ENCODE peak calls at places on chromosomes 12 and 14, in seven cellular contexts. One of them, this sample, is unnamed.

GRCh38 chr12:31017535-31017934 is 56.1 kb upstream of the DDX11 start:
- DNase-seq in ovary: no peak
- DNase-seq in HCT116: no peak
- DNase-seq in RWPE1: no peak
- DNase-seq in neuronal stem cell: no peak
- DNase-seq in left ventricle myocardium inferior: no peak
- DNase-seq in fibroblast of lung: no peak
- DNase-seq in this sample: no peak

GRCh38 chr14:85124896-85125295 is 405.0 kb upstream of the FLRT2 start:
- DNase-seq in neuronal stem cell: no peak
- DNase-seq in fibroblast of lung: no peak
- DNase-seq in ovary: no peak
- DNase-seq in RWPE1: no peak
- DNase-seq in left ventricle myocardium inferior: no peak
- DNase-seq in HCT116: no peak
- DNase-seq in this sample: no peak

GRCh38 chr12:27257104-27257848 is 13.2 kb downstream of the STK38L start:
- DNase-seq in ovary: no peak
- DNase-seq in neuronal stem cell: no peak
- DNase-seq in RWPE1: no peak
- DNase-seq in fibroblast of lung: no peak
- DNase-seq in HCT116: no peak
- DNase-seq in left ventricle myocardium inferior: no peak
- DNase-seq in this sample: no peak

GRCh38 chr12:103626498-103626897 is 39.4 kb downstream of the STAB2 start:
- DNase-seq in ovary: no peak
- DNase-seq in HCT116: no peak
- DNase-seq in neuronal stem cell: peak
- DNase-seq in RWPE1: peak
- DNase-seq in fibroblast of lung: peak
- DNase-seq in left ventricle myocardium inferior: peak
- DNase-seq in this sample: no peak

GRCh38 chr14:91127411-91127810 is 13.5 kb downstream of the DGLUCY start:
- DNase-seq in HCT116: no peak
- DNase-seq in left ventricle myocardium inferior: peak
- DNase-seq in fibroblast of lung: no peak
- DNase-seq in RWPE1: peak
- DNase-seq in neuronal stem cell: no peak
- DNase-seq in ovary: no peak
- DNase-seq in this sample: peak

GRCh38 chr14:78737606-78738005 is 567.4 kb downstream of the NRXN3 start:
- DNase-seq in RWPE1: no peak
- DNase-seq in fibroblast of lung: no peak
- DNase-seq in ovary: no peak
- DNase-seq in neuronal stem cell: no peak
- DNase-seq in HCT116: no peak
- DNase-seq in left ventricle myocardium inferior: no peak
- DNase-seq in this sample: no peak

GRCh38 chr12:97211421-97211820 is 251.2 kb upstream of the RMST start:
- DNase-seq in left ventricle myocardium inferior: no peak
- DNase-seq in ovary: no peak
- DNase-seq in RWPE1: no peak
- DNase-seq in HCT116: no peak
- DNase-seq in neuronal stem cell: peak
- DNase-seq in fibroblast of lung: no peak
- DNase-seq in this sample: no peak

GRCh38 chr14:52080817-52081755 is 12.2 kb upstream of the NID2 start:
- DNase-seq in ovary: no peak
- DNase-seq in RWPE1: no peak
- DNase-seq in HCT116: peak
- DNase-seq in neuronal stem cell: no peak
- DNase-seq in fibroblast of lung: peak
- DNase-seq in left ventricle myocardium inferior: no peak
- DNase-seq in this sample: no peak

GRCh38 chr12:25495336-25496097 is 57.6 kb downstream of the LMNTD1 start:
- DNase-seq in left ventricle myocardium inferior: no peak
- DNase-seq in neuronal stem cell: no peak
- DNase-seq in HCT116: no peak
- DNase-seq in fibroblast of lung: peak
- DNase-seq in RWPE1: peak
- DNase-seq in ovary: no peak
- DNase-seq in this sample: peak

GRCh38 chr12:21169878-21170472 is 39.0 kb downstream of the SLCO1B1 start:
- DNase-seq in ovary: no peak
- DNase-seq in neuronal stem cell: peak
- DNase-seq in left ventricle myocardium inferior: no peak
- DNase-seq in HCT116: peak
- DNase-seq in fibroblast of lung: peak
- DNase-seq in RWPE1: peak
- DNase-seq in this sample: no peak

GRCh38 chr14:61493239-61493638 is 171.9 kb downstream of the PRKCH start:
- DNase-seq in HCT116: no peak
- DNase-seq in neuronal stem cell: no peak
- DNase-seq in RWPE1: peak
- DNase-seq in ovary: no peak
- DNase-seq in fibroblast of lung: peak
- DNase-seq in left ventricle myocardium inferior: no peak
- DNase-seq in this sample: no peak
- H3K27ac ChIP-seq in HCT116: no peak
- H3K27ac ChIP-seq in neuronal stem cell: no peak
- H3K27ac ChIP-seq in RWPE1: no peak
- H3K27ac ChIP-seq in ovary: no peak
- H3K27ac ChIP-seq in fibroblast of lung: peak
- H3K27ac ChIP-seq in left ventricle myocardium inferior: no peak
- H3K27ac ChIP-seq in this sample: no peak

DNA sequence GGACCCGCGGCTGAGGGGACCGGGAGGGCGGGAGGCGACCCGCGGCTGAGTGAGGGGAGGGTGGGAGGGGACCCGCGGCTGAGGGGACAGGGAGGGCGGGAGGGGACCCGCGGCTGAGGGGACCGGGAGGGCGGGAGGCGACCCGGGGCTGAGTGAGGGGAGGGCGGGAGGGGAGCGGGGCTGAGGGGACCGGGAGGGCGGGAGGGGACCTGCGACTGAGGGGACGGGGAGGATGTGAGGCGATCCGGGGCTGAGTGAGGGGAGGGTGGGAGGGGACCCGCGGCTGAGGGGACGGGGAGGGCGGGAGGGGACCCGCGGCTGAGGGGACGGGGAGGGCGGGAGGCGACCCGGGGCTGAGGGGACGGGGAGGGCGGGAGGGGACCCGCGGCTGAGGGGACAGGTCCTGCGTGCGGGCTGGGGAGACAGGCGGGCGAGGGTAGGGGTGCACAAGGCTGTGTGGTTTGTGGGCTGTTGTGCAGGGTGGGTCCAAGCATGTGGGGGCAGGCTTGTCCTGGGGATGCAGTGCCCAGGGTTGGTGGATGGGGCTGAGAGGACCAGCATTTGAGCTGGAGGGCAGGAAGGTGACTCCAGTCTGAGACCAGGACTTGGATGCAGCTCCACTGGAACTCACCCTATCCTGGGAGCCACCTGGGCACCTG is 9.2 kb downstream of the PLD4 start:
- DNase-seq in HCT116: no peak
- DNase-seq in neuronal stem cell: peak
- DNase-seq in fibroblast of lung: no peak
- DNase-seq in RWPE1: no peak
- DNase-seq in left ventricle myocardium inferior: peak
- DNase-seq in ovary: peak
- DNase-seq in this sample: no peak
- H3K27ac ChIP-seq in HCT116: no peak
- H3K27ac ChIP-seq in neuronal stem cell: no peak
- H3K27ac ChIP-seq in fibroblast of lung: no peak
- H3K27ac ChIP-seq in RWPE1: peak
- H3K27ac ChIP-seq in left ventricle myocardium inferior: no peak
- H3K27ac ChIP-seq in ovary: no peak
- H3K27ac ChIP-seq in this sample: no peak

DNA sequence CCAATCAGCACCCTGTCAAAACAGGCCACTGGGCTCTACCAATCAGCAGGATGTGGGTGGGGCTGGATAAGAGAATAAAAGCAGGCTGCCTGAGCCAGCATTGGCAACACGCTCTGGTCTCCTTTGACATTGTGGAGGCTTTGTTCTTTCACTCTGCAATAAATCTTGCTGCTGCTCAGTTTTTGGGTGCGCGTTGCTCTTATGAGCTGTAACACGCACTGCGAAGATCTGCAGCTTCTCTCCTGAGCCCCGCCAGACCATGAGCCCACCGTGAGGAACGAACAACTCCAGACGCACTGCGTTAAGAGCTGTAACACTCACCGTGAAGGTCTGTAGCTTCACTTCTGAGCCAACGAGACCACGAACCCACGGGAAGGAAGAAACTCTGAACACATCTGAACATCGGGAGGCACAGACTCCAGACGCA is 8.4 kb upstream of the PIANP start:
- DNase-seq in HCT116: no peak
- DNase-seq in RWPE1: no peak
- DNase-seq in neuronal stem cell: no peak
- DNase-seq in left ventricle myocardium inferior: no peak
- DNase-seq in ovary: no peak
- DNase-seq in fibroblast of lung: no peak
- DNase-seq in this sample: no peak
- H3K27ac ChIP-seq in HCT116: no peak
- H3K27ac ChIP-seq in RWPE1: no peak
- H3K27ac ChIP-seq in neuronal stem cell: no peak
- H3K27ac ChIP-seq in left ventricle myocardium inferior: no peak
- H3K27ac ChIP-seq in ovary: no peak
- H3K27ac ChIP-seq in fibroblast of lung: no peak
- H3K27ac ChIP-seq in this sample: no peak

DNA sequence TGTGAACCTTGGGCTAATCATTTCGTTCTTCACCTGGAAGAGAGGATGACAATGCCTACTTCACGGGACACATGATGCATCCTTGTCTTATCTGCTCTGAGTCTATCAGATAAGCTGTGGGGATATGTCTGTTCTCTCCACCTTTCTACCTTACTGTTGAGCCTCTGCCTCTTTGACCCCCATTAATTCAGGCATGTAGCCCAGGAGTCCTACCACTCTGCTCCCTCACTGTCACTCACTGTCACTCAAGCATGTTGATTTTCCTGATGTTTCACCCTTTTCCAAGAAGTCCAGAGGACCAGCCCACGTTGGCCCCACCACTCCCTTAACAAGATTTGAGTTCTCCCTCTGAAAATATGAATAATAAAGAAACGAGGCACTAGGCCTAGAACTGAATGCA is 6.3 kb upstream of the SMUG1 start:
- DNase-seq in fibroblast of lung: no peak
- DNase-seq in ovary: no peak
- DNase-seq in HCT116: no peak
- DNase-seq in neuronal stem cell: no peak
- DNase-seq in left ventricle myocardium inferior: no peak
- DNase-seq in RWPE1: no peak
- DNase-seq in this sample: no peak
- H3K27ac ChIP-seq in fibroblast of lung: no peak
- H3K27ac ChIP-seq in ovary: no peak
- H3K27ac ChIP-seq in HCT116: no peak
- H3K27ac ChIP-seq in neuronal stem cell: no peak
- H3K27ac ChIP-seq in left ventricle myocardium inferior: no peak
- H3K27ac ChIP-seq in RWPE1: no peak
- H3K27ac ChIP-seq in this sample: no peak

DNA sequence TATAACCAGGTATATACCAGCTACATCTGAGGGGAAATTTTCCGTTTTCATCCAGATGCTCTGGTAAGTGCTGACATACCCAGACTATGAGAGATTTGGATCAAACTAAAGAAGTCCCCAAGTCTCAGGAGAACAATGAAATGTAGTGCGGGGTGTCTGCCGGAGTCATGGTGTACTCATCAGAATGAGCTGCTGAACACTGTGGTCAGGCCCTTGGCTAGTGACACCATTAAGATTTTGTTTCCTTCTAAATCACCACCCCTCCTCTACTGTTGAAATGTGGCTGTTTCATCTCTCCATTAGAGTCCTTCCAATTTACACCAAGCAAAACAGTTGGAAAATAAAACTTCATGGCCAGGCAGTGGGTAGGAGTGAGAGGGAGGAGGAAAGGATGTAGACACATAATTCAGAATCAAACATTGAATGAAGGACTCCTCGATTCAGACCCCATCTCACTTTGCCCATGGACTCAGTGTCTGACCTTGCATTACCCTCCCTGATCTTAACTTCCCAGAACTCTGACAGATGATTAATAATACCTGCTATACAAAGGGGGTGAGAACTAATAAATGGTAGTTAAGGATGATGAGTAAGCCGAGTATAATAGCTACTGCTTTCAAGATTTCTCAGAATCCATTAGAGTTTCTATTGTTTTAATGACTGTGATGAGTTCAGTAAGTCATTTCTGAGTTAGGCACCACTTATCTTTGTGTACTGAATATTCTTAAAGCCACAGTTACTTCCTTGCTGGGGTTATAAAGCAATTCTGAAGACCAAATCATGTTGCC is 127.4 kb downstream of the CRADD start:
- DNase-seq in RWPE1: peak
- DNase-seq in left ventricle myocardium inferior: no peak
- DNase-seq in neuronal stem cell: no peak
- DNase-seq in ovary: no peak
- DNase-seq in fibroblast of lung: no peak
- DNase-seq in HCT116: no peak
- DNase-seq in this sample: no peak
- H3K27ac ChIP-seq in RWPE1: no peak
- H3K27ac ChIP-seq in left ventricle myocardium inferior: peak
- H3K27ac ChIP-seq in neuronal stem cell: no peak
- H3K27ac ChIP-seq in ovary: no peak
- H3K27ac ChIP-seq in fibroblast of lung: no peak
- H3K27ac ChIP-seq in HCT116: no peak
- H3K27ac ChIP-seq in this sample: peak

GRCh38 chr14:50067723-50068495 is 48.5 kb downstream of the VCPKMT start:
- DNase-seq in left ventricle myocardium inferior: no peak
- DNase-seq in ovary: no peak
- DNase-seq in neuronal stem cell: no peak
- DNase-seq in RWPE1: peak
- DNase-seq in HCT116: peak
- DNase-seq in fibroblast of lung: peak
- DNase-seq in this sample: no peak

GRCh38 chr14:50062438-50063039 is 53.8 kb downstream of the VCPKMT start:
- DNase-seq in HCT116: peak
- DNase-seq in ovary: no peak
- DNase-seq in fibroblast of lung: peak
- DNase-seq in RWPE1: peak
- DNase-seq in neuronal stem cell: no peak
- DNase-seq in left ventricle myocardium inferior: no peak
- DNase-seq in this sample: peak

GRCh38 chr14:50061664-50062437 is 54.5 kb downstream of the VCPKMT start:
- DNase-seq in ovary: no peak
- DNase-seq in left ventricle myocardium inferior: no peak
- DNase-seq in RWPE1: peak
- DNase-seq in neuronal stem cell: no peak
- DNase-seq in fibroblast of lung: peak
- DNase-seq in HCT116: no peak
- DNase-seq in this sample: no peak

GRCh38 chr14:50063876-50064420 is 52.4 kb downstream of the VCPKMT start:
- DNase-seq in neuronal stem cell: no peak
- DNase-seq in left ventricle myocardium inferior: no peak
- DNase-seq in ovary: no peak
- DNase-seq in fibroblast of lung: no peak
- DNase-seq in HCT116: no peak
- DNase-seq in RWPE1: no peak
- DNase-seq in this sample: no peak

GRCh38 chr14:50064993-50065392 is 51.4 kb downstream of the VCPKMT start:
- DNase-seq in RWPE1: no peak
- DNase-seq in neuronal stem cell: no peak
- DNase-seq in HCT116: no peak
- DNase-seq in left ventricle myocardium inferior: no peak
- DNase-seq in fibroblast of lung: peak
- DNase-seq in ovary: no peak
- DNase-seq in this sample: no peak
- H3K27ac ChIP-seq in RWPE1: no peak
- H3K27ac ChIP-seq in neuronal stem cell: no peak
- H3K27ac ChIP-seq in HCT116: no peak
- H3K27ac ChIP-seq in left ventricle myocardium inferior: no peak
- H3K27ac ChIP-seq in fibroblast of lung: no peak
- H3K27ac ChIP-seq in ovary: no peak
- H3K27ac ChIP-seq in this sample: no peak